ENCODE peak calls at places on chromosomes 3 and 15, in nine cellular contexts. Q is brain microvascular endothelial cell, G is PC-9, S is AG04450, E is progenitor cell of endocrine pancreas, L is upper lobe of right lung, I is IMR-90, M is fibroblast of pulmonary artery, A is epithelial cell of esophagus. V is an unnamed sample.

GRCh38 chr3:52281980-52282801 is 3.7 kb upstream of the WDR82 start:
- DNase-seq in A (no peak), M (no peak), S (no peak), Q (peak; percentile 14), I (no peak), E (no peak), G (no peak), L (peak; percentile 12), V (peak; percentile 37)

GRCh38 chr3:141828487-141829284 is 47.8 kb upstream of the ATP1B3 start:
- DNase-seq in G (peak; percentile 48), E (no peak), L (no peak), M (peak; percentile 55), I (peak; percentile 3), Q (no peak), A (peak; percentile 93), S (no peak), V (peak; percentile 54)

GRCh38 chr3:141445990-141446389 is 40.8 kb upstream of the RASA2 start:
- DNase-seq in I (no peak), E (no peak), A (no peak), G (no peak), S (no peak), Q (no peak), L (no peak), M (no peak), V (no peak)

GRCh38 chr3:39752019-39752637 is 57.3 kb upstream of the MYRIP start:
- DNase-seq in E (no peak), A (peak; percentile 37), G (no peak), M (no peak), S (no peak), I (no peak), Q (no peak), L (no peak), V (no peak)

GRCh38 chr15:92112711-92113110 is 259.2 kb downstream of the SLCO3A1 start:
- DNase-seq in G (no peak), S (no peak), L (no peak), E (no peak), M (no peak), A (no peak), Q (no peak), I (no peak), V (no peak)

GRCh38 chr3:138842483-138843188 is 7.9 kb upstream of the PIK3CB start:
- DNase-seq in G (no peak), L (no peak), E (no peak), S (no peak), I (no peak), M (no peak), A (no peak), Q (no peak), V (no peak)

GRCh38 chr15:58165661-58166060 is 27.5 kb downstream of the AQP9 start:
- DNase-seq in A (peak; percentile 19), G (no peak), S (no peak), M (peak; percentile 68), L (no peak), I (peak; percentile 9), Q (peak; percentile 80), E (no peak), V (peak; percentile 10)

GRCh38 chr3:114144909-114145688 is 33.8 kb downstream of the DRD3 start:
- DNase-seq in G (no peak), A (peak; percentile 80), M (peak; percentile 93), S (peak; percentile 68), E (no peak), L (no peak), Q (peak; percentile 94), I (peak; percentile 94), V (no peak)

GRCh38 chr3:17730318-17730967 is 12.0 kb downstream of the TBC1D5 start:
- DNase-seq in Q (peak; percentile 92), L (no peak), M (peak; percentile 67), A (no peak), G (no peak), S (peak; percentile 6), I (peak; percentile 49), E (no peak), V (peak; percentile 39)

GRCh38 chr3:31906182-31906581 is 74.9 kb downstream of the OSBPL10 start:
- DNase-seq in Q (no peak), L (no peak), S (no peak), A (peak; percentile 27), I (no peak), E (no peak), M (no peak), G (no peak), V (no peak)

GRCh38 chr3:31911124-31911523 is 69.9 kb downstream of the OSBPL10 start:
- DNase-seq in L (no peak), A (no peak), E (no peak), G (no peak), S (no peak), Q (no peak), I (no peak), M (no peak), V (no peak)

GRCh38 chr3:31909455-31909854 is 71.6 kb downstream of the OSBPL10 start:
- DNase-seq in Q (no peak), A (no peak), E (no peak), I (no peak), L (no peak), G (no peak), M (no peak), S (no peak), V (no peak)

GRCh38 chr3:31911643-31912042 is 69.4 kb downstream of the OSBPL10 start:
- DNase-seq in Q (no peak), I (peak; percentile 22), E (no peak), A (peak; percentile 95), G (no peak), S (no peak), M (no peak), L (no peak), V (no peak)

DNA sequence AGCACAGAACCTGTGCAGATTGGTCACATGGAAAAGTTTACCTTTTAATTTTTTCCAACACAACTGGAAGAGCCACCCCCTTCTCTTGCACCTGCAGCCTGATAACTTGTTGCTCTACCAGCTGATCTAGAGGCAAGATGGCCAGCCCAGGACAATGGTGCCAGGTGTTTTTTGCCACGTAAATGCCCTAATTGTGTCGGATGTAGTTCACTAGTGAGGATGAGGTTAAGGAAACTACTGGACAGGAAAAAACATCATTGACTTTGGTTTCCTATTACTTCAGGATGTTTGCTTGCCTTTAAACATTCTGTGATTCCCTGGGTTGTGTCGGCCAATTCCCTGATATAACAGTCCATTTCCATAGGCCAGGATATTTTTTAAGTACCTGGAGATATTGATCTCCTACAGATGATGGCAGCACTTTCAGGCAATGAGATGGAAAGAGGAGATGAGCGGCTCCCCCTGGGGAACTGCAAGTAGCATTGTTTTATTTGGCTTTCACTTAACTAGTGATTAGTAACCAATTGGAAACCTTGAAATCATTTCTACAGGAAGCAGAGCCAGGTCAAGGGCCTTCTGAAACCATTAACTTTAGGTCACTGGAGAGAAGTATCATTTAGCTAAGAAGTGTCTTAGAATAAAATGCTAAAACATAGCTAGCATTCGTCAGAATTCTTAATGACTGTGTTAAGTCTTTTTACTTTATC is 72.5 kb downstream of the OSBPL10 start:
- DNase-seq in I (peak; percentile 14), G (no peak), A (peak; percentile 31), S (no peak), L (no peak), E (no peak), M (no peak), Q (no peak), V (peak; percentile 20)
- TF ChIP-seq CTCF in I (no peak), G (no peak), A (peak; percentile 23), S (peak; percentile 27), L (no peak), E (no peak), M (peak; percentile 7), Q (peak; percentile 48), V (no peak)

GRCh38 chr15:64739216-64739976 is 36.0 kb downstream of the RBPMS2 start:
- DNase-seq in M (no peak), G (no peak), E (no peak), S (no peak), I (peak; percentile 31), Q (no peak), A (no peak), L (no peak), V (no peak)

GRCh38 chr15:64742921-64743320 is 32.5 kb downstream of the RBPMS2 start:
- DNase-seq in M (no peak), L (no peak), S (no peak), E (no peak), A (no peak), Q (no peak), G (no peak), I (no peak), V (no peak)

GRCh38 chr15:64742385-64742784 is 33.0 kb downstream of the RBPMS2 start:
- DNase-seq in Q (no peak), M (no peak), S (no peak), L (no peak), G (no peak), E (no peak), A (no peak), I (no peak), V (no peak)

GRCh38 chr15:64738231-64739095 is 36.9 kb downstream of the RBPMS2 start:
- DNase-seq in G (no peak), I (no peak), Q (no peak), L (no peak), M (no peak), A (no peak), S (no peak), E (no peak), V (no peak)

GRCh38 chr15:64740361-64741170 is 34.8 kb downstream of the RBPMS2 start:
- DNase-seq in M (peak; percentile 80), G (no peak), S (no peak), E (no peak), L (peak; percentile 78), I (peak; percentile 77), Q (peak; percentile 42), A (peak; percentile 55), V (peak; percentile 32)
- TF ChIP-seq CTCF in M (peak; percentile 37), G (no peak), S (peak; percentile 35), E (no peak), L (peak; percentile 36), I (peak; percentile 54), Q (peak; percentile 40), A (peak; percentile 30), V (no peak)

DNA sequence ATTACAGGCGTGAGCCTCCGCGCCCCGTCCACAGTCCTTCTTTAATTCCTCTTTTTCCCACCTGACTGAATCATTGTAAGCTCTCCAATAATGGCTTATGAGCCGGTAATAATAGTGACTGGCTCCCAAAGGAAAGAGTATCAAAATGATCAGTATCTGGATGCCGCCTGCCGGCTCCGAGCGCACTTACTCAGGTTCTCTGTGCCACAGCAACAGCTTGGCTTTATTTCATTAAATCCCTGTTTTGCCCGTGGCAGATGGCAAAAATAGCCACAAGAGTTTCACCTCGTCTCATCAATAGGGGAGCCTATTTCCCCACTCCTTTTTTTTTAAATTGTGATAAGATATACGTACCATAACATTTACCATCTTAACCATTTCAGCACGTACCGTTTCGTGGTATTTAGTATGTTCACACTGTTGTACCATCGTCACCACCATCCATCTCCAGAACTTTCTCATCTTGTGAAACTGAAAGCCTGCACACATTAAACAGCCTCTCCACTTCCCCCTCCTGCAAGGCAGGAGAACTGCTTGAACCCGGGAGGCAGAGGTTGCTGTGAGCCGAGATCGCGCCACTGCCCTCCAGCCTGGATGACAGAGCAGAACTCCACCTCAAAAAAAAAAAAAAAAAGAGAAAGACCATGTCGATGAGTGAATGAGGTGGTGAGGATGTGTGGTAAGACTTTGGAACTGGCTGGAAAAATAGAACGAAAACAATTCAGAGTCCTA is 80.7 kb upstream of the DLG1 start:
- DNase-seq in L (no peak), I (no peak), E (no peak), A (no peak), M (no peak), S (no peak), G (no peak), Q (no peak), V (no peak)
- TF ChIP-seq CTCF in L (no peak), I (no peak), E (no peak), A (no peak), M (no peak), S (no peak), G (no peak), Q (no peak), V (no peak)

GRCh38 chr15:73712107-73712506 is 27.9 kb downstream of the CD276 start:
- DNase-seq in Q (no peak), S (no peak), G (no peak), E (no peak), I (no peak), A (no peak), M (no peak), L (no peak), V (no peak)
- TF ChIP-seq CTCF in Q (peak; percentile 27), S (no peak), G (no peak), E (no peak), I (no peak), A (peak; percentile 14), M (peak; percentile 9), L (no peak), V (no peak)

V was measured in Calu3.